ENCODE peak calls at places on chromosomes 11 and 22, in five cellular contexts. U is transverse colon, Y is germinal center, D is stomach, J is sciatic nerve. F is an unnamed sample.
A peak's percentile ranks its signal among the peaks of the same experiment; 100 is the strongest.

GRCh38 chr22:46067159-46068111 is 82.9 kb upstream of the PPARA start:
- DNase-seq in U (peak; percentile 9), Y (no peak), D (peak; percentile 21), J (peak; percentile 60), F (peak; percentile 38)

GRCh38 chr11:82703796-82704195 is 29.9 kb downstream of the FAM181B start:
- DNase-seq in U (no peak), Y (no peak), D (no peak), J (no peak), F (no peak)

GRCh38 chr22:17348464-17349103 is 20.7 kb upstream of the CECR2 start:
- DNase-seq in U (no peak), Y (no peak), D (no peak), J (no peak), F (no peak)

GRCh38 chr11:119774180-119774763 is 45.3 kb upstream of the NECTIN1 start:
- DNase-seq in U (no peak), Y (no peak), D (no peak), J (no peak), F (no peak)

GRCh38 chr11:90246468-90246867 is 23.6 kb upstream of the CHORDC1 start:
- DNase-seq in U (no peak), Y (no peak), D (no peak), J (no peak), F (no peak)

GRCh38 chr22:48931452-48931851 is 896.2 kb downstream of the BRD1 start:
- DNase-seq in U (no peak), Y (no peak), D (no peak), J (peak; percentile 22), F (no peak)

GRCh38 chr11:66288866-66289547 is at the start of gene YIF1A:
- DNase-seq in U (peak; percentile 99), Y (peak; percentile 100), D (peak; percentile 99), J (peak; percentile 98), F (peak; percentile 99)

GRCh38 chr11:100576044-100577021 is 110.8 kb upstream of the ARHGAP42 start:
- DNase-seq in U (no peak), Y (peak; percentile 8), D (no peak), J (no peak), F (peak; percentile 46)

GRCh38 chr22:20904980-20905355 is 12.2 kb upstream of the CRKL start:
- DNase-seq in U (no peak), Y (no peak), D (no peak), J (no peak), F (no peak)